ENCODE peak calls at places on chromosomes 16 and 17, in ten cellular contexts. One of them, this sample, is unnamed.

GRCh38 chr16:29907973-29908372 is 7.7 kb downstream of the ASPHD1 start:
- DNase-seq in GDM1: no peak
- DNase-seq in GM10248: no peak
- DNase-seq in NCI-H146: no peak
- DNase-seq in AG10803: no peak
- DNase-seq in NCI-H2029: no peak
- DNase-seq in T-helper 2 cell: no peak
- DNase-seq in LNCaP clone FGC: no peak
- DNase-seq in heart left ventricle: no peak
- DNase-seq in endothelial cell of umbilical vein: no peak
- DNase-seq in this sample: no peak

GRCh38 chr17:50467855-50468119 is 893 bp downstream of the CHAD start:
- DNase-seq in GDM1: no peak
- DNase-seq in GM10248: no peak
- DNase-seq in NCI-H146: no peak
- DNase-seq in AG10803: no peak
- DNase-seq in NCI-H2029: no peak
- DNase-seq in T-helper 2 cell: no peak
- DNase-seq in LNCaP clone FGC: no peak
- DNase-seq in heart left ventricle: no peak
- DNase-seq in endothelial cell of umbilical vein: no peak
- DNase-seq in this sample: no peak

GRCh38 chr16:3951861-3952332 is 71.4 kb upstream of the CREBBP start:
- DNase-seq in GDM1: no peak
- DNase-seq in GM10248: no peak
- DNase-seq in NCI-H146: peak; percentile 31
- DNase-seq in AG10803: peak; percentile 34
- DNase-seq in NCI-H2029: no peak
- DNase-seq in T-helper 2 cell: no peak
- DNase-seq in LNCaP clone FGC: no peak
- DNase-seq in heart left ventricle: no peak
- DNase-seq in endothelial cell of umbilical vein: no peak
- DNase-seq in this sample: no peak

GRCh38 chr17:56319531-56319930 is 166.3 kb downstream of the ANKFN1 start:
- DNase-seq in GDM1: peak; percentile 55
- DNase-seq in GM10248: peak; percentile 21
- DNase-seq in NCI-H146: peak; percentile 21
- DNase-seq in AG10803: peak; percentile 70
- DNase-seq in NCI-H2029: peak; percentile 42
- DNase-seq in T-helper 2 cell: no peak
- DNase-seq in LNCaP clone FGC: peak; percentile 59
- DNase-seq in heart left ventricle: no peak
- DNase-seq in endothelial cell of umbilical vein: peak; percentile 64
- DNase-seq in this sample: peak; percentile 76

GRCh38 chr16:31215287-31216115 is 1.4 kb downstream of the PYDC1 start:
- DNase-seq in GDM1: no peak
- DNase-seq in GM10248: peak; percentile 59
- DNase-seq in NCI-H146: peak; percentile 41
- DNase-seq in AG10803: peak; percentile 33
- DNase-seq in NCI-H2029: no peak
- DNase-seq in T-helper 2 cell: no peak
- DNase-seq in LNCaP clone FGC: peak; percentile 31
- DNase-seq in heart left ventricle: peak; percentile 61
- DNase-seq in endothelial cell of umbilical vein: peak; percentile 21
- DNase-seq in this sample: peak; percentile 70

GRCh38 chr17:81094744-81095607 is 60.0 kb downstream of the BAIAP2 start:
- DNase-seq in GDM1: no peak
- DNase-seq in GM10248: no peak
- DNase-seq in NCI-H146: peak; percentile 91
- DNase-seq in AG10803: peak; percentile 100
- DNase-seq in NCI-H2029: no peak
- DNase-seq in T-helper 2 cell: peak; percentile 91
- DNase-seq in LNCaP clone FGC: no peak
- DNase-seq in heart left ventricle: peak; percentile 72
- DNase-seq in endothelial cell of umbilical vein: peak; percentile 78
- DNase-seq in this sample: peak; percentile 100

GRCh38 chr17:29358421-29358820 is 31.7 kb upstream of the TAOK1 start:
- DNase-seq in GDM1: no peak
- DNase-seq in GM10248: no peak
- DNase-seq in NCI-H146: no peak
- DNase-seq in AG10803: peak; percentile 45
- DNase-seq in NCI-H2029: no peak
- DNase-seq in T-helper 2 cell: no peak
- DNase-seq in LNCaP clone FGC: no peak
- DNase-seq in heart left ventricle: no peak
- DNase-seq in endothelial cell of umbilical vein: no peak
- DNase-seq in this sample: peak; percentile 30

GRCh38 chr16:86252596-86252995 is 257.7 kb upstream of the FOXF1 start:
- DNase-seq in GDM1: no peak
- DNase-seq in GM10248: no peak
- DNase-seq in NCI-H146: no peak
- DNase-seq in AG10803: peak; percentile 25
- DNase-seq in NCI-H2029: no peak
- DNase-seq in T-helper 2 cell: no peak
- DNase-seq in LNCaP clone FGC: no peak
- DNase-seq in heart left ventricle: no peak
- DNase-seq in endothelial cell of umbilical vein: peak; percentile 45
- DNase-seq in this sample: peak; percentile 49

GRCh38 chr17:45201457-45201856 is 20.2 kb upstream of the FMNL1 start:
- DNase-seq in GDM1: no peak
- DNase-seq in GM10248: no peak
- DNase-seq in NCI-H146: no peak
- DNase-seq in AG10803: no peak
- DNase-seq in NCI-H2029: no peak
- DNase-seq in T-helper 2 cell: no peak
- DNase-seq in LNCaP clone FGC: no peak
- DNase-seq in heart left ventricle: no peak
- DNase-seq in endothelial cell of umbilical vein: no peak
- DNase-seq in this sample: no peak

GRCh38 chr16:87002717-87003413 is 314.3 kb downstream of the C16orf95 start:
- DNase-seq in GDM1: no peak
- DNase-seq in GM10248: no peak
- DNase-seq in NCI-H146: no peak
- DNase-seq in AG10803: peak; percentile 63
- DNase-seq in NCI-H2029: no peak
- DNase-seq in T-helper 2 cell: no peak
- DNase-seq in LNCaP clone FGC: no peak
- DNase-seq in heart left ventricle: no peak
- DNase-seq in endothelial cell of umbilical vein: no peak
- DNase-seq in this sample: no peak

GRCh38 chr16:8858994-8859912 is 9.6 kb downstream of the CARHSP1 start:
- DNase-seq in GDM1: no peak
- DNase-seq in GM10248: no peak
- DNase-seq in NCI-H146: no peak
- DNase-seq in AG10803: no peak
- DNase-seq in NCI-H2029: no peak
- DNase-seq in T-helper 2 cell: no peak
- DNase-seq in LNCaP clone FGC: no peak
- DNase-seq in heart left ventricle: no peak
- DNase-seq in endothelial cell of umbilical vein: no peak
- DNase-seq in this sample: no peak

GRCh38 chr17:41736983-41737679 is 2.7 kb upstream of the HAP1 start:
- DNase-seq in GDM1: no peak
- DNase-seq in GM10248: no peak
- DNase-seq in NCI-H146: no peak
- DNase-seq in AG10803: no peak
- DNase-seq in NCI-H2029: no peak
- DNase-seq in T-helper 2 cell: no peak
- DNase-seq in LNCaP clone FGC: no peak
- DNase-seq in heart left ventricle: no peak
- DNase-seq in endothelial cell of umbilical vein: no peak
- DNase-seq in this sample: no peak

GRCh38 chr17:6677158-6677831 is 25.7 kb downstream of the C17orf100 start:
- DNase-seq in GDM1: peak; percentile 38
- DNase-seq in GM10248: no peak
- DNase-seq in NCI-H146: no peak
- DNase-seq in AG10803: peak; percentile 48
- DNase-seq in NCI-H2029: no peak
- DNase-seq in T-helper 2 cell: no peak
- DNase-seq in LNCaP clone FGC: no peak
- DNase-seq in heart left ventricle: no peak
- DNase-seq in endothelial cell of umbilical vein: no peak
- DNase-seq in this sample: peak; percentile 54

GRCh38 chr17:69141802-69142472 is at the start of gene ABCA6:
- DNase-seq in GDM1: no peak
- DNase-seq in GM10248: no peak
- DNase-seq in NCI-H146: no peak
- DNase-seq in AG10803: no peak
- DNase-seq in NCI-H2029: no peak
- DNase-seq in T-helper 2 cell: no peak
- DNase-seq in LNCaP clone FGC: no peak
- DNase-seq in heart left ventricle: no peak
- DNase-seq in endothelial cell of umbilical vein: peak; percentile 91
- DNase-seq in this sample: peak; percentile 23

GRCh38 chr16:89343501-89344291 is 126.2 kb downstream of the ZNF778 start:
- DNase-seq in GDM1: no peak
- DNase-seq in GM10248: no peak
- DNase-seq in NCI-H146: no peak
- DNase-seq in AG10803: peak; percentile 44
- DNase-seq in NCI-H2029: no peak
- DNase-seq in T-helper 2 cell: no peak
- DNase-seq in LNCaP clone FGC: no peak
- DNase-seq in heart left ventricle: no peak
- DNase-seq in endothelial cell of umbilical vein: no peak
- DNase-seq in this sample: peak; percentile 45

GRCh38 chr16:69918241-69918640 is 32.9 kb upstream of the CLEC18A start:
- DNase-seq in GDM1: no peak
- DNase-seq in GM10248: no peak
- DNase-seq in NCI-H146: no peak
- DNase-seq in AG10803: peak; percentile 28
- DNase-seq in NCI-H2029: no peak
- DNase-seq in T-helper 2 cell: no peak
- DNase-seq in LNCaP clone FGC: no peak
- DNase-seq in heart left ventricle: no peak
- DNase-seq in endothelial cell of umbilical vein: no peak
- DNase-seq in this sample: peak; percentile 6

GRCh38 chr16:31064882-31065461 is 9.1 kb downstream of the ZNF668 start:
- DNase-seq in GDM1: no peak
- DNase-seq in GM10248: no peak
- DNase-seq in NCI-H146: no peak
- DNase-seq in AG10803: peak; percentile 97
- DNase-seq in NCI-H2029: no peak
- DNase-seq in T-helper 2 cell: peak; percentile 5
- DNase-seq in LNCaP clone FGC: no peak
- DNase-seq in heart left ventricle: peak; percentile 79
- DNase-seq in endothelial cell of umbilical vein: peak; percentile 8
- DNase-seq in this sample: peak; percentile 93

GRCh38 chr16:69483611-69484010 is 59.2 kb downstream of the CYB5B start:
- DNase-seq in GDM1: no peak
- DNase-seq in GM10248: no peak
- DNase-seq in NCI-H146: no peak
- DNase-seq in AG10803: peak; percentile 48
- DNase-seq in NCI-H2029: no peak
- DNase-seq in T-helper 2 cell: no peak
- DNase-seq in LNCaP clone FGC: no peak
- DNase-seq in heart left ventricle: no peak
- DNase-seq in endothelial cell of umbilical vein: no peak
- DNase-seq in this sample: no peak

GRCh38 chr17:79612468-79613194 is 1.8 kb upstream of the RBFOX3 start:
- DNase-seq in GDM1: peak; percentile 9
- DNase-seq in GM10248: peak; percentile 74
- DNase-seq in NCI-H146: peak; percentile 33
- DNase-seq in AG10803: peak; percentile 5
- DNase-seq in NCI-H2029: peak; percentile 53
- DNase-seq in T-helper 2 cell: no peak
- DNase-seq in LNCaP clone FGC: peak; percentile 7
- DNase-seq in heart left ventricle: no peak
- DNase-seq in endothelial cell of umbilical vein: peak; percentile 24
- DNase-seq in this sample: peak; percentile 45

GRCh38 chr17:310111-311010 is 42.2 kb downstream of the RPH3AL start:
- DNase-seq in GDM1: no peak
- DNase-seq in GM10248: no peak
- DNase-seq in NCI-H146: no peak
- DNase-seq in AG10803: no peak
- DNase-seq in NCI-H2029: no peak
- DNase-seq in T-helper 2 cell: no peak
- DNase-seq in LNCaP clone FGC: no peak
- DNase-seq in heart left ventricle: peak; percentile 13
- DNase-seq in endothelial cell of umbilical vein: no peak
- DNase-seq in this sample: no peak

GRCh38 chr17:2214047-2214717 is 89.4 kb downstream of the SMG6 start:
- DNase-seq in GDM1: no peak
- DNase-seq in GM10248: no peak
- DNase-seq in NCI-H146: no peak
- DNase-seq in AG10803: peak; percentile 87
- DNase-seq in NCI-H2029: no peak
- DNase-seq in T-helper 2 cell: no peak
- DNase-seq in LNCaP clone FGC: no peak
- DNase-seq in heart left ventricle: peak; percentile 79
- DNase-seq in endothelial cell of umbilical vein: peak; percentile 68
- DNase-seq in this sample: peak; percentile 85

This sample was measured in EL.